ENCODE peak calls at places on chromosomes 2 and 18, in five cellular contexts. One of them, this sample, is unnamed. For H3K9me3, the result is how much of the 10 kb centered on the place peaks cover.

GRCh38 chr2:17470855-17471641 is 47.2 kb downstream of the RAD51AP2 start:
- DNase-seq in CD8-positive, alpha-beta T cell: no peak
- DNase-seq in body of pancreas: no peak
- DNase-seq in naive thymus-derived CD4-positive, alpha-beta T cell: no peak
- DNase-seq in aorta: no peak
- DNase-seq in this sample: no peak

GRCh38 chr2:147756103-147756502 is 88.7 kb upstream of the ACVR2A start:
- DNase-seq in body of pancreas: no peak
- DNase-seq in aorta: no peak
- DNase-seq in naive thymus-derived CD4-positive, alpha-beta T cell: no peak
- DNase-seq in CD8-positive, alpha-beta T cell: no peak
- DNase-seq in this sample: no peak

GRCh38 chr18:22471546-22472131 is 53.9 kb upstream of the CTAGE1 start:
- DNase-seq in body of pancreas: peak
- DNase-seq in naive thymus-derived CD4-positive, alpha-beta T cell: no peak
- DNase-seq in CD8-positive, alpha-beta T cell: no peak
- DNase-seq in aorta: no peak
- DNase-seq in this sample: no peak

GRCh38 chr2:128491845-128492244 is 173.2 kb upstream of the HS6ST1 start:
- DNase-seq in naive thymus-derived CD4-positive, alpha-beta T cell: no peak
- DNase-seq in aorta: no peak
- DNase-seq in CD8-positive, alpha-beta T cell: no peak
- DNase-seq in body of pancreas: no peak
- DNase-seq in this sample: no peak

GRCh38 chr2:126766295-126766694 is 110.3 kb downstream of the GYPC start:
- DNase-seq in body of pancreas: no peak
- DNase-seq in aorta: peak
- DNase-seq in naive thymus-derived CD4-positive, alpha-beta T cell: no peak
- DNase-seq in CD8-positive, alpha-beta T cell: no peak
- DNase-seq in this sample: no peak

GRCh38 chr2:160657206-160657605 is 163.6 kb upstream of the RBMS1 start:
- DNase-seq in aorta: no peak
- DNase-seq in naive thymus-derived CD4-positive, alpha-beta T cell: no peak
- DNase-seq in body of pancreas: no peak
- DNase-seq in CD8-positive, alpha-beta T cell: no peak
- DNase-seq in this sample: no peak

GRCh38 chr18:55251186-55251995 is 292.1 kb upstream of the CCDC68 start:
- DNase-seq in naive thymus-derived CD4-positive, alpha-beta T cell: no peak
- DNase-seq in aorta: no peak
- DNase-seq in body of pancreas: no peak
- DNase-seq in CD8-positive, alpha-beta T cell: no peak
- DNase-seq in this sample: no peak

GRCh38 chr2:213149949-213150314 is 1.5 kb downstream of the IKZF2 start:
- DNase-seq in aorta: no peak
- DNase-seq in naive thymus-derived CD4-positive, alpha-beta T cell: no peak
- DNase-seq in CD8-positive, alpha-beta T cell: no peak
- DNase-seq in body of pancreas: no peak
- DNase-seq in this sample: no peak

GRCh38 chr2:180573951-180574350 is 406.5 kb upstream of the UBE2E3 start:
- DNase-seq in body of pancreas: no peak
- DNase-seq in naive thymus-derived CD4-positive, alpha-beta T cell: no peak
- DNase-seq in aorta: no peak
- DNase-seq in CD8-positive, alpha-beta T cell: no peak
- DNase-seq in this sample: no peak

GRCh38 chr2:113073325-113073834 is 5.6 kb downstream of the IL1F10 start:
- DNase-seq in aorta: no peak
- DNase-seq in naive thymus-derived CD4-positive, alpha-beta T cell: no peak
- DNase-seq in body of pancreas: no peak
- DNase-seq in CD8-positive, alpha-beta T cell: no peak
- DNase-seq in this sample: no peak

GRCh38 chr2:162963156-162963555 is 124.6 kb upstream of the KCNH7 start:
- DNase-seq in naive thymus-derived CD4-positive, alpha-beta T cell: no peak
- DNase-seq in body of pancreas: no peak
- DNase-seq in aorta: no peak
- DNase-seq in CD8-positive, alpha-beta T cell: no peak
- DNase-seq in this sample: no peak

GRCh38 chr2:239979243-239980023 is 45.7 kb downstream of the NDUFA10 start:
- DNase-seq in body of pancreas: no peak
- DNase-seq in CD8-positive, alpha-beta T cell: no peak
- DNase-seq in aorta: no peak
- DNase-seq in naive thymus-derived CD4-positive, alpha-beta T cell: no peak
- DNase-seq in this sample: no peak

GRCh38 chr18:60668583-60668982 is 296.0 kb upstream of the MC4R start:
- DNase-seq in body of pancreas: no peak
- DNase-seq in CD8-positive, alpha-beta T cell: no peak
- DNase-seq in naive thymus-derived CD4-positive, alpha-beta T cell: no peak
- DNase-seq in aorta: no peak
- DNase-seq in this sample: no peak

GRCh38 chr2:66508358-66509071 is 73.6 kb downstream of the MEIS1 start:
- DNase-seq in aorta: no peak
- DNase-seq in naive thymus-derived CD4-positive, alpha-beta T cell: no peak
- DNase-seq in body of pancreas: no peak
- DNase-seq in CD8-positive, alpha-beta T cell: no peak
- DNase-seq in this sample: no peak

GRCh38 chr2:68564426-68564825 is 79.0 kb upstream of the PROKR1 start:
- DNase-seq in body of pancreas: no peak
- DNase-seq in naive thymus-derived CD4-positive, alpha-beta T cell: no peak
- DNase-seq in CD8-positive, alpha-beta T cell: no peak
- DNase-seq in aorta: no peak
- DNase-seq in this sample: no peak

GRCh38 chr2:219737270-219737691 is 109.9 kb downstream of the SLC4A3 start:
- DNase-seq in naive thymus-derived CD4-positive, alpha-beta T cell: no peak
- DNase-seq in aorta: no peak
- DNase-seq in CD8-positive, alpha-beta T cell: no peak
- DNase-seq in body of pancreas: no peak
- DNase-seq in this sample: no peak

GRCh38 chr2:148899638-148900318 is 24.8 kb downstream of the KIF5C start:
- DNase-seq in body of pancreas: no peak
- DNase-seq in aorta: no peak
- DNase-seq in naive thymus-derived CD4-positive, alpha-beta T cell: no peak
- DNase-seq in CD8-positive, alpha-beta T cell: no peak
- DNase-seq in this sample: no peak

GRCh38 chr2:217392930-217393584 is 533.2 kb upstream of the TNP1 start:
- DNase-seq in naive thymus-derived CD4-positive, alpha-beta T cell: no peak
- DNase-seq in aorta: no peak
- DNase-seq in body of pancreas: no peak
- DNase-seq in CD8-positive, alpha-beta T cell: no peak
- DNase-seq in this sample: no peak

GRCh38 chr18:38243291-38243690 is 677.7 kb upstream of the CELF4 start:
- DNase-seq in naive thymus-derived CD4-positive, alpha-beta T cell: no peak
- DNase-seq in aorta: no peak
- DNase-seq in CD8-positive, alpha-beta T cell: no peak
- DNase-seq in body of pancreas: no peak
- DNase-seq in this sample: no peak

GRCh38 chr2:75634945-75635344 is 11.6 kb upstream of the MRPL19 start:
- DNase-seq in aorta: no peak
- DNase-seq in naive thymus-derived CD4-positive, alpha-beta T cell: no peak
- DNase-seq in body of pancreas: no peak
- DNase-seq in CD8-positive, alpha-beta T cell: no peak
- DNase-seq in this sample: no peak

GRCh38 chr2:3741867-3742602 is 38.7 kb downstream of the DCDC2C start:
- DNase-seq in naive thymus-derived CD4-positive, alpha-beta T cell: no peak
- DNase-seq in CD8-positive, alpha-beta T cell: no peak
- DNase-seq in aorta: no peak
- DNase-seq in body of pancreas: no peak
- DNase-seq in this sample: no peak

GRCh38 chr18:48834421-48835011 is 116.2 kb downstream of the SMAD7 start:
- DNase-seq in CD8-positive, alpha-beta T cell: peak
- DNase-seq in aorta: peak
- DNase-seq in body of pancreas: peak
- DNase-seq in naive thymus-derived CD4-positive, alpha-beta T cell: no peak
- DNase-seq in this sample: peak

GRCh38 chr2:230425377-230425776 is 9.4 kb downstream of the SP100 start:
- DNase-seq in body of pancreas: no peak
- DNase-seq in CD8-positive, alpha-beta T cell: no peak
- DNase-seq in aorta: no peak
- DNase-seq in naive thymus-derived CD4-positive, alpha-beta T cell: no peak
- DNase-seq in this sample: no peak

GRCh38 chr2:230423851-230424458 is 8.0 kb downstream of the SP100 start:
- DNase-seq in naive thymus-derived CD4-positive, alpha-beta T cell: no peak
- DNase-seq in aorta: no peak
- DNase-seq in body of pancreas: peak
- DNase-seq in CD8-positive, alpha-beta T cell: no peak
- DNase-seq in this sample: no peak

GRCh38 chr2:230434677-230435324 is 18.8 kb downstream of the SP100 start:
- DNase-seq in body of pancreas: no peak
- DNase-seq in aorta: no peak
- DNase-seq in CD8-positive, alpha-beta T cell: no peak
- DNase-seq in naive thymus-derived CD4-positive, alpha-beta T cell: no peak
- DNase-seq in this sample: no peak

GRCh38 chr2:230430957-230431635 is 15.1 kb downstream of the SP100 start:
- DNase-seq in CD8-positive, alpha-beta T cell: no peak
- DNase-seq in aorta: no peak
- DNase-seq in naive thymus-derived CD4-positive, alpha-beta T cell: no peak
- DNase-seq in body of pancreas: no peak
- DNase-seq in this sample: no peak

GRCh38 chr2:230429513-230429912 is 13.5 kb downstream of the SP100 start:
- DNase-seq in body of pancreas: no peak
- DNase-seq in naive thymus-derived CD4-positive, alpha-beta T cell: no peak
- DNase-seq in CD8-positive, alpha-beta T cell: no peak
- DNase-seq in aorta: no peak
- DNase-seq in this sample: no peak
- H3K9me3 ChIP-seq in body of pancreas: under half
- H3K9me3 ChIP-seq in naive thymus-derived CD4-positive, alpha-beta T cell: under half
- H3K9me3 ChIP-seq in CD8-positive, alpha-beta T cell: under half
- H3K9me3 ChIP-seq in aorta: under half
- H3K9me3 ChIP-seq in this sample: under half

GRCh38 chr2:205017381-205017780 is 472.1 kb downstream of the PARD3B start:
- DNase-seq in CD8-positive, alpha-beta T cell: no peak
- DNase-seq in naive thymus-derived CD4-positive, alpha-beta T cell: no peak
- DNase-seq in body of pancreas: no peak
- DNase-seq in aorta: no peak
- DNase-seq in this sample: no peak
- H3K9me3 ChIP-seq in CD8-positive, alpha-beta T cell: under half
- H3K9me3 ChIP-seq in naive thymus-derived CD4-positive, alpha-beta T cell: under half
- H3K9me3 ChIP-seq in body of pancreas: under half
- H3K9me3 ChIP-seq in aorta: under half
- H3K9me3 ChIP-seq in this sample: under half

GRCh38 chr2:150441226-150441625 is 46.2 kb downstream of the RND3 start:
- DNase-seq in body of pancreas: no peak
- DNase-seq in naive thymus-derived CD4-positive, alpha-beta T cell: no peak
- DNase-seq in aorta: no peak
- DNase-seq in CD8-positive, alpha-beta T cell: no peak
- DNase-seq in this sample: no peak
- H3K9me3 ChIP-seq in body of pancreas: under half
- H3K9me3 ChIP-seq in naive thymus-derived CD4-positive, alpha-beta T cell: under half
- H3K9me3 ChIP-seq in aorta: under half
- H3K9me3 ChIP-seq in CD8-positive, alpha-beta T cell: under half
- H3K9me3 ChIP-seq in this sample: under half

DNA sequence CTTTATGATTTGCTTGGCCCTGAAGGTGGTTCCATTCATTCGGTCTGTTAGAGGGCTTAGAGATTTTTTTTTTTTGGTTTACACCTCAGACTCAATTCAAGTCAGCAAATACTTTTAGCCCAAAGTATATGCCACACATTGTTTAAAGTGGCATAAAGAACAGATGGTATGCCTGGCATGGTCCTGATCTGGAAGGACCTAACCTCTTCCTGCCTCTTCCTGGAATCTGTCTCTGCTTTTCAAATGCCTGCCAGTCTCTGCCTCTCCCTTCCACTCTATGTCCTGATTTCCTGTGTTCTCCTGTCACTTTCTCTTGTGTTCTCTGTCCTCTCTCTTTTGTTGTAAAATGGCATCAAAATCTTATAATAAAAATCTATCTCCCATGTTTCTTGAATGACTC is 158.0 kb downstream of the ANKRD30B start:
- DNase-seq in naive thymus-derived CD4-positive, alpha-beta T cell: no peak
- DNase-seq in aorta: no peak
- DNase-seq in body of pancreas: no peak
- DNase-seq in CD8-positive, alpha-beta T cell: no peak
- DNase-seq in this sample: no peak
- H3K9me3 ChIP-seq in naive thymus-derived CD4-positive, alpha-beta T cell: under half
- H3K9me3 ChIP-seq in aorta: under half
- H3K9me3 ChIP-seq in body of pancreas: under half
- H3K9me3 ChIP-seq in CD8-positive, alpha-beta T cell: under half
- H3K9me3 ChIP-seq in this sample: under half

GRCh38 chr2:172196768-172197322 is 94.1 kb upstream of the DLX2 start:
- DNase-seq in CD8-positive, alpha-beta T cell: no peak
- DNase-seq in naive thymus-derived CD4-positive, alpha-beta T cell: peak
- DNase-seq in body of pancreas: no peak
- DNase-seq in aorta: no peak
- DNase-seq in this sample: no peak
- H3K9me3 ChIP-seq in CD8-positive, alpha-beta T cell: under half
- H3K9me3 ChIP-seq in naive thymus-derived CD4-positive, alpha-beta T cell: under half
- H3K9me3 ChIP-seq in body of pancreas: under half
- H3K9me3 ChIP-seq in aorta: under half
- H3K9me3 ChIP-seq in this sample: under half

GRCh38 chr2:171625013-171625412 is 62.3 kb upstream of the DYNC1I2 start:
- DNase-seq in aorta: no peak
- DNase-seq in CD8-positive, alpha-beta T cell: no peak
- DNase-seq in naive thymus-derived CD4-positive, alpha-beta T cell: no peak
- DNase-seq in body of pancreas: no peak
- DNase-seq in this sample: no peak
- H3K9me3 ChIP-seq in aorta: under half
- H3K9me3 ChIP-seq in CD8-positive, alpha-beta T cell: under half
- H3K9me3 ChIP-seq in naive thymus-derived CD4-positive, alpha-beta T cell: under half
- H3K9me3 ChIP-seq in body of pancreas: under half
- H3K9me3 ChIP-seq in this sample: under half

GRCh38 chr2:10392100-10392499 is 56.0 kb downstream of the ODC1 start:
- DNase-seq in aorta: no peak
- DNase-seq in naive thymus-derived CD4-positive, alpha-beta T cell: no peak
- DNase-seq in body of pancreas: no peak
- DNase-seq in CD8-positive, alpha-beta T cell: no peak
- DNase-seq in this sample: no peak
- H3K9me3 ChIP-seq in aorta: under half
- H3K9me3 ChIP-seq in naive thymus-derived CD4-positive, alpha-beta T cell: under half
- H3K9me3 ChIP-seq in body of pancreas: under half
- H3K9me3 ChIP-seq in CD8-positive, alpha-beta T cell: under half
- H3K9me3 ChIP-seq in this sample: under half